ENCODE peak calls at places on chromosomes 13 and 19, in five cellular contexts. D, U, T, V and E are unnamed samples.

GRCh38 chr13:88761145-88761544 is 1090.0 kb downstream of the SLITRK5 start:
- DNase-seq in V (no peak), D (no peak), T (no peak), U (no peak), E (no peak)

GRCh38 chr19:14167594-14168138 is 31.3 kb upstream of the ASF1B start:
- DNase-seq in V (no peak), T (no peak), D (peak; percentile 20), U (no peak), E (no peak)

GRCh38 chr13:40101708-40102359 is 446.4 kb downstream of the COG6 start:
- DNase-seq in D (no peak), U (no peak), T (no peak), V (no peak), E (no peak)

GRCh38 chr19:52748336-52748950 is 13.6 kb upstream of the ZNF611 start:
- DNase-seq in V (peak; percentile 57), D (no peak), T (no peak), U (no peak), E (peak; percentile 21)

GRCh38 chr19:19110410-19111137 is 27.7 kb downstream of the TMEM161A start:
- DNase-seq in T (no peak), V (no peak), U (no peak), D (no peak), E (no peak)

GRCh38 chr13:102394158-102395053 is 7.4 kb downstream of the FGF14 start:
- DNase-seq in U (peak; percentile 97), D (peak; percentile 92), T (peak; percentile 90), V (peak; percentile 73), E (peak; percentile 94)

GRCh38 chr13:97250560-97250959 is 28.4 kb downstream of the MBNL2 start:
- DNase-seq in V (no peak), U (no peak), D (no peak), T (no peak), E (no peak)

GRCh38 chr13:112331675-112332074 is 44.5 kb upstream of the SPACA7 start:
- DNase-seq in V (no peak), T (no peak), U (no peak), D (no peak), E (no peak)

GRCh38 chr19:48287748-48288147 is 17.9 kb downstream of the ZNF114 start:
- DNase-seq in D (no peak), V (no peak), T (no peak), U (no peak), E (no peak)

GRCh38 chr13:104105418-104106355 is 1039.5 kb upstream of the SLC10A2 start:
- DNase-seq in D (no peak), U (no peak), V (no peak), T (no peak), E (no peak)

GRCh38 chr19:1169921-1170885 is 3.9 kb downstream of the SBNO2 start:
- DNase-seq in T (peak; percentile 56), U (peak; percentile 68), D (no peak), V (peak; percentile 83), E (peak; percentile 85)

GRCh38 chr19:35204799-35205732 is 23.5 kb downstream of the FAM187B start:
- DNase-seq in V (no peak), D (no peak), U (no peak), T (no peak), E (peak; percentile 47)

GRCh38 chr19:44499559-44499958 is 763 bp downstream of the ZNF180 start:
- DNase-seq in D (no peak), U (no peak), V (no peak), T (no peak), E (no peak)
- H3K27ac ChIP-seq in D (peak overlapping the region; percentile 74), U (no peak overlapping the region), V (peak overlapping the region; percentile 50), T (no peak overlapping the region), E (no peak overlapping the region)

GRCh38 chr13:46127336-46128023 is 22.6 kb upstream of the CPB2 start:
- DNase-seq in T (no peak), V (no peak), D (no peak), U (no peak), E (no peak)

GRCh38 chr13:46126552-46127171 is 21.8 kb upstream of the CPB2 start:
- DNase-seq in D (peak; percentile 41), T (peak; percentile 78), V (peak; percentile 68), U (peak; percentile 63), E (peak; percentile 81)

GRCh38 chr13:46124531-46124966 is 19.7 kb upstream of the CPB2 start:
- DNase-seq in D (no peak), V (no peak), T (no peak), U (no peak), E (peak; percentile 6)

GRCh38 chr13:46126074-46126473 is 21.2 kb upstream of the CPB2 start:
- DNase-seq in T (no peak), D (no peak), U (no peak), V (no peak), E (no peak)

DNA sequence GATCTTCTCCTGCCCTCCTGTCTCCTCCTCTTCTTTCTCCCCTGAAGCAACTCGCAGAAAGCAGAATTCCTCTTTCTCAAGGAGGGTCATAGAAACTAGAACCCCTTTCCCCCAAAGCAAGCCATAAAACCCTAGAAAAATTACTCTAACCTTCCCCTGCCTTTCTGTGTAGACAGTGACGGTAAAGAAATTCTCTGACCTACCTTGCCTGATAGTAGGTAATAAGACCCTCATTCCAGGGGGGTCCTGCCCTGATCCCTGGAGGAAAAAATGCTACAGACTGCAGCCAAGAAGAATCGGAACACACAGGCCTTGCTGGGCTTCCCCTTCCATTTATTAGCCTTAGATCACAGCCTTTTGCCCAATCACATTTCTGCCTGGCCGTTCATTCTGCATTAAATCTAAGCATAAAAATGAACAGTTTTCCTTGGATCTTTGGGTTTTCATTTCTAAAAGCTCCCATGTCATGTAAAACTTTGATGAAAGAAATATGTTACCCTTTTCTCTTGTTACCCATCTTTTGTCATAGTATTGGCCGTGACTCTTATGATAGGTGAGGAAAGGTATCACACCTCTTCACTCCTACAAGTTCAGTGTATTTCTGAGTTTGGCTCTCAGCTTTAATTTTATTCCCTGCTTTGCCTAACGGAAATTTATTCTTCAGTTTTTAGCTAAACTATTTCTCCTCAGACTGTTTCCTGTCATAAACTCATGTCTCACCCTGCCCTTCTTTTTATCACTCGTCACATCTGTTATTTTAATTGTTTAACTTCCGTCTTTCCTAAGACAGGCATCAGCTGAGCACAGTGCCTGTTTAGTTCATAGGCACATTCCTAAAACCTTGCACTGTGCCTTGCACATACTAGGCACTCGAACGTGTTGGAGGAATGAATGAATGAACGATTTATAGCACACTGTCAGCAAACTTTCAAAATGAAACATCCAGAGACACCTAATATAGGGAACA is 20.4 kb upstream of the CPB2 start:
- DNase-seq in U (no peak), V (no peak), T (no peak), D (no peak), E (no peak)
- H3K27ac ChIP-seq in U (no peak overlapping the region), V (no peak overlapping the region), T (no peak overlapping the region), D (peak overlapping the region; percentile 19), E (no peak overlapping the region)

DNA sequence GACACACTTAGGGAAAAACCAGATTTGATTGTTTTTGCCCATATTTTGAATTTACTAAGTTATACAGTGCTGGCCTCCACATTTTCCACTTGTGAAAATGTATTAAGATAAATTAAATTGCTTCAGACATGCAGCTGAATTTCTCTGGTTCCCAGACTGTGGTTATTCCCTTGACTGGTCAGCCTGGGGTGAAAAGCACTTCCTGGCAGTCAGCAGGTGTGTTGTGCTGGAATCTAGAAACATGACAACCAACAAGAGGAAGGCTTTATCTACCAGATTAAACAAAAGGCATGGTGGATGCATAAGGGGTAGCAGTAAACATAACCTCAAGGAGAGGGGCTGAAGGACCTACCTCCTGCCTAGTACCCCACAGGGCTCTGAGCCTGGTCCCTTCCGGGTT is 133.2 kb downstream of the LACC1 start:
- DNase-seq in U (no peak), T (no peak), V (no peak), D (no peak), E (no peak)
- H3K27ac ChIP-seq in U (peak overlapping the region; percentile 42), T (peak overlapping the region; percentile 45), V (no peak overlapping the region), D (no peak overlapping the region), E (no peak overlapping the region)

DNA sequence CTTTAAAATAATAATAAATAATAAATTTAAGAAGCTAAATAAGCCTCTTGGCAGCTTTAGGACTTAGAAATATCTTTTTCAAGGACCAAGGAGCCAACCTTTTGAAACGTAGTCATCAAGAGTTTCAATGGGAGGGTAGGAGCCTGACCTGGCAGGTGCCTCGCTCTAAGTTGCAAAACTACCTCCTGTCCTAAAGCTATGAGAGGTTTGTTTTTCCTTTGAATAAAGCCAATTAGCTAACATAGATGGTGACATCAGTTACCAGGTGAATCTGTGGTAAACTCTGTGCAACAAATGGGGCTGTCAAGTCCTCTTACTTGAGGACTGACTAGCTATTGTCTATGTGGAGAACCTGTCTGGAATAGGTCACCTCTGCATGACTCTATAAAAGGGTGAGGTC is 9.7 kb downstream of the ARL11 start:
- DNase-seq in T (no peak), D (no peak), V (no peak), U (no peak), E (no peak)
- H3K27ac ChIP-seq in T (no peak overlapping the region), D (no peak overlapping the region), V (no peak overlapping the region), U (no peak overlapping the region), E (no peak overlapping the region)

GRCh38 chr13:80297503-80297902 is 43.4 kb downstream of the SPRY2 start:
- DNase-seq in T (no peak), U (no peak), V (no peak), D (no peak), E (no peak)

GRCh38 chr13:80299046-80299445 is 41.9 kb downstream of the SPRY2 start:
- DNase-seq in V (no peak), D (no peak), T (no peak), U (no peak), E (no peak)

GRCh38 chr13:80297094-80297493 is 43.8 kb downstream of the SPRY2 start:
- DNase-seq in U (no peak), V (no peak), T (no peak), D (no peak), E (no peak)

DNA sequence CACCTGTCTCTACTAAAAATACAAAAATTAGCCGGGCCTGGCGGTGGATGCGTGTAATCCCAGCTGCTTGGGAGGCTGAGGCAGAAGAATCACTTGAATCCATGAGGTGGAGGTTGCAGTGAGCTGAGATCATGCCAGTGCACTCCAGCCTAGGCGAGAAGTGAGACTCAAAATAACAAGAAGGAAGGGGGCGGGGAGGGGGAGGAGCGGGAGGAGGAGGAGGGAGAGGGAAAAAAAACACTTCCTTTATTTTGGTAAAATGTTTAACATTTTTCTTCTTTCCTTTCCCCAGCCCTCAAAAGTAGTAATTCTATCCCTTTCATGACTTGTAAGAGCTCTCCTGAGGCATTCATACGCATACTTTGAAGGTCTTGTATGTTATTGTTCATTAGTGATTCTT is 44.3 kb downstream of the SPRY2 start:
- DNase-seq in U (no peak), V (no peak), D (no peak), T (no peak), E (no peak)
- H3K27ac ChIP-seq in U (no peak overlapping the region), V (no peak overlapping the region), D (no peak overlapping the region), T (no peak overlapping the region), E (no peak overlapping the region)

GRCh38 chr19:6464070-6464873 is at the start of gene CRB3:
- DNase-seq in U (no peak), T (peak; percentile 96), V (no peak), D (peak; percentile 34), E (no peak)
- H3K27ac ChIP-seq in U (no peak within 1 kb of the TSS), T (peak within 1 kb of the TSS; percentile 85), V (no peak within 1 kb of the TSS), D (no peak within 1 kb of the TSS), E (no peak within 1 kb of the TSS)

GRCh38 chr19:45800009-45800553 is 7.4 kb upstream of the DMWD start:
- DNase-seq in T (no peak), U (no peak), V (peak; percentile 71), D (no peak), E (no peak)

GRCh38 chr19:45804959-45805230 is 10.2 kb downstream of the RSPH6A start:
- DNase-seq in T (no peak), V (no peak), D (no peak), U (no peak), E (no peak)

GRCh38 chr19:45801603-45802175 is 9.0 kb upstream of the DMWD start:
- DNase-seq in T (no peak), V (no peak), U (no peak), D (no peak), E (no peak)

GRCh38 chr19:45805719-45806118 is 9.4 kb downstream of the RSPH6A start:
- DNase-seq in V (no peak), U (no peak), T (no peak), D (no peak), E (no peak)

GRCh38 chr19:45804140-45804958 is 10.8 kb downstream of the RSPH6A start:
- DNase-seq in U (no peak), T (no peak), D (no peak), V (no peak), E (no peak)
- H3K27ac ChIP-seq in U (no peak overlapping the region), T (no peak overlapping the region), D (no peak overlapping the region), V (no peak overlapping the region), E (no peak overlapping the region)